ENCODE peak calls at places on chromosomes 6 and 20, in five cellular contexts. L is GM23338, O is spleen, E is stomach, F is SK-N-SH. N is an unnamed sample.
A peak's percentile ranks its signal among the peaks of the same experiment; 100 is the strongest.

GRCh38 chr6:167119680-167120556 is 3.0 kb upstream of the CCR6 start:
- DNase-seq in O (no peak), F (no peak), L (no peak), E (peak; percentile 46), N (no peak)

GRCh38 chr20:47202765-47203667 is 153.5 kb downstream of the ZMYND8 start:
- DNase-seq in O (peak; percentile 33), E (no peak), F (no peak), L (no peak), N (no peak)

GRCh38 chr6:42025066-42025789 is 25.1 kb upstream of the TAF8 start:
- DNase-seq in L (no peak), F (no peak), E (no peak), O (peak; percentile 90), N (peak; percentile 69)

GRCh38 chr20:5933802-5934436 is 16.4 kb downstream of the TRMT6 start:
- DNase-seq in F (peak; percentile 48), L (peak; percentile 53), E (no peak), O (no peak), N (no peak)

GRCh38 chr6:167898673-167899311 is 72.1 kb downstream of the AFDN start:
- DNase-seq in E (no peak), L (peak; percentile 72), O (no peak), F (peak; percentile 19), N (no peak)

GRCh38 chr6:26215200-26216014 is 128.2 kb downstream of the HFE start:
- DNase-seq in L (peak; percentile 59), O (peak; percentile 72), F (no peak), E (no peak), N (no peak)

GRCh38 chr6:137820952-137821351 is 46.1 kb upstream of the TNFAIP3 start:
- DNase-seq in E (no peak), F (no peak), L (no peak), O (no peak), N (no peak)

GRCh38 chr6:13524801-13525508 is 37.6 kb upstream of the GFOD1 start:
- DNase-seq in L (no peak), O (no peak), E (no peak), F (no peak), N (no peak)

GRCh38 chr6:26141378-26141901 is 54.2 kb downstream of the HFE start:
- DNase-seq in E (no peak), L (no peak), F (no peak), O (no peak), N (no peak)

GRCh38 chr20:36666181-36666740 is 20.3 kb upstream of the SLA2 start:
- DNase-seq in O (no peak), E (no peak), L (no peak), F (no peak), N (no peak)

GRCh38 chr6:149884215-149884614 is 13.7 kb downstream of the RAET1E start:
- DNase-seq in F (no peak), O (no peak), L (peak; percentile 85), E (peak; percentile 55), N (no peak)

GRCh38 chr6:149887343-149887742 is 10.6 kb downstream of the RAET1E start:
- DNase-seq in L (no peak), O (no peak), F (no peak), E (no peak), N (no peak)

GRCh38 chr6:149884617-149885016 is 13.3 kb downstream of the RAET1E start:
- DNase-seq in E (no peak), L (no peak), F (no peak), O (no peak), N (no peak)

GRCh38 chr6:149888113-149888512 is 9.8 kb downstream of the RAET1E start:
- DNase-seq in F (no peak), E (no peak), L (no peak), O (no peak), N (no peak)

DNA sequence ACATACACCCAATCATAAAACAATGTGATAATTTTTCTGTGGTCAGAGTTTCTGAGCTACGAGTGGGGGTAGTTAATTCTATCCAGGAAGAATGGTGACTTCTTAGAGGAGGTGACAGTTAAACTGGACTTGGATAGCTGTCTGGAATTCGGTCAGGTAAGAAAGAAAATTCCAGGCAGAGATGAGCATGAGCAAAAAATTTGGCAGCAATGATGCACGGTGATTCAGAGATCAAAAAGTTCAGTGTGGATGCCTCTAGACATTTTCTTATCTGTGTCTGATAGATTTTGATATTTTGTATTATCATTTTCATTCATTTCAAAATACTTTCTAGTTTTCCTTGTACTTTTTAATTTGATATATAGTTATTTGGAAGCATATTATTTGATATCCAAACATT is 12.0 kb downstream of the RAET1E start:
- DNase-seq in O (no peak), L (no peak), F (no peak), E (no peak), N (no peak)
- TF ChIP-seq POLR2AphosphoS5 in O (no peak), L (no peak), F (no peak), E (no peak), N (no peak)

DNA sequence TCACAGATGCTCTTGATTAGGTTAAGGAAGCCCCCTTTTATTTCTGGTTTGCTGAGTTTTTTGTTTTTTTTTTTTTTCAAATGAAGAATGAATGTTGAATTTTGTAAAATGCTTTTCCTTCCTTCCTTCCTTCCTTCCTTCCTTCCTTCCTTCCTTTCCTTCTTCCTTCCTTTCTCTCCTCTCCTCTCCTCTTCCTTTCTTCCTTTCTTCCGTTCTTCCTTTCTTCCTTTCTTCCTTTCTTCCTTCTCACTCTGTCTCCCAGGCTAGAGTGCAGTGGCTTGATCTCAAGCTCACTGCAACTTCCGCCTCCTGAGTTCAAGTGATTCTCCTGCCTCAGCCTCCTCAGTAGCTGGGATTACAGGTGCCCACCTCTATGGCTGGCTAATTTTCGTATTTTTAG is 158.2 kb downstream of the ZFAND3 start:
- DNase-seq in L (no peak), E (no peak), F (no peak), O (no peak), N (no peak)
- TF ChIP-seq POLR2AphosphoS5 in L (no peak), E (no peak), F (no peak), O (no peak), N (no peak)

GRCh38 chr6:4134841-4135664 is at the start of gene ECI2:
- DNase-seq in L (peak; percentile 83), E (peak; percentile 65), F (peak; percentile 81), O (peak; percentile 96), N (peak; percentile 36)
- TF ChIP-seq POLR2AphosphoS5 in L (peak; percentile 58), E (peak; percentile 28), F (peak; percentile 74), O (peak; percentile 85), N (no peak)

GRCh38 chr6:159759645-159760044 is 2.2 kb upstream of the ACAT2 start:
- DNase-seq in F (no peak), L (no peak), O (no peak), E (no peak), N (no peak)

GRCh38 chr6:159756508-159756907 is 5.3 kb upstream of the ACAT2 start:
- DNase-seq in E (no peak), O (no peak), L (no peak), F (no peak), N (no peak)

GRCh38 chr6:159760602-159761057 is 1.2 kb upstream of the ACAT2 start:
- DNase-seq in O (no peak), F (no peak), E (no peak), L (peak; percentile 93), N (no peak)

GRCh38 chr6:159761135-159761872 is 541 bp upstream of the ACAT2 start:
- DNase-seq in F (peak; percentile 36), L (peak; percentile 44), O (peak; percentile 89), E (peak; percentile 29), N (no peak)

GRCh38 chr6:159758031-159759001 is 3.5 kb upstream of the ACAT2 start:
- DNase-seq in E (no peak), O (no peak), F (no peak), L (peak; percentile 41), N (no peak)
- TF ChIP-seq POLR2AphosphoS5 in E (no peak), O (no peak), F (no peak), L (peak; percentile 23), N (peak; percentile 45)

DNA sequence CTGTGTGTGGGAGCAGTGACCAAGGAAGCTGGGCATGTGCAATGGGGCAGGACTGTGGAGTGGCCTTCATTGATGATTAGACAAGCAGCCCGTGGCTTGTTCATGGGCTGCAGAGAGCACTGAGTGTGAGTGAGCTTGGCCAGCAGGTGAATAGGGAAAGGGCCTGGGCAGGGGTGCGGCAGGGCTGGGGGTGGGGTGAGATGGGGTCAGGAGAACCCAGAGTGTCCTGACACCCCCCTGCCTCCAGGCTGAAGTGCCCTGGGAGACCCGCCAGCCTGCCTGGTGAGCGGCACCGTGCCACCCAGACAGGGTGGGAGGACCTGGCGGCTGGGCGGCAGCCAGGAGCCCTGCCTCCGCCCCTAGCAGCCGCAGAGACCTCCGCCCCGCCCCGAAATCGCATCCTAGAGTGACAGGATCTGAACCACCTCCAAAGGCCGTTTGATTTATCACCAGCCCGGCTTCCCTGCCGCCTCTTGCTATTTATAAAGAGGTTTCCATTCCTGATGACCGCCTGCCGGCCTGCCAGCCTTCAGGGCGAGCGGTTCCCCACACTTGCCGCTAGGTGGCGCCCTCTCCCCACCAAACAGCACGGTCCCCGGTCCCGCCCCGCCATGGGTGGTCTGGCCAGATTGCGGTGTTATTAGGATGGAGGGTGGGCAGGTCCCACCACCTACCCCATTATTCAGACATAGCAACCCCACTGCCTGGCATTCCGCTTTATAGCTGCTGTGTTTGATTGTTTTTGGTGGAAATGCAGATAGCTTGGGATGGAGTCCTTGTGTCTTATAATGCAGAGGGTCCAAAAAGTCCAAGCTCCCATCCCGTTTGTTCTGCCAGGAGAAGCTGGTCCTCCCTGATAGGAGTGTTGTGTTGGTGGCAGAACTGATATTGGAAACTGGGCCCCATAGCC is 3.5 kb downstream of the MYLK2 start:
- DNase-seq in E (peak; percentile 76), L (peak; percentile 98), O (peak; percentile 94), F (peak; percentile 94), N (peak; percentile 88)
- TF ChIP-seq POLR2AphosphoS5 in E (no peak), L (no peak), O (peak; percentile 53), F (no peak), N (no peak)

GRCh38 chr6:33721529-33721928 is 10.0 kb upstream of the UQCC2 start:
- DNase-seq in F (no peak), E (no peak), O (no peak), L (no peak), N (no peak)
- TF ChIP-seq POLR2AphosphoS5 in F (no peak), E (no peak), O (no peak), L (no peak), N (no peak)